ENCODE peak calls at places on chromosome 2, in six cellular contexts. L, V, X, E, U and Y are unnamed samples.

GRCh38 chr2:127508621-127509034 is 17.7 kb downstream of the IWS1 start:
- DNase-seq in L (peak), V (peak), X (peak), E (no peak), U (peak), Y (peak)

GRCh38 chr2:220334871-220335590 is 707.6 kb downstream of the SLC4A3 start:
- DNase-seq in L (no peak), V (no peak), X (no peak), E (no peak), U (no peak), Y (no peak)

GRCh38 chr2:10614940-10615339 is 74.8 kb downstream of the NOL10 start:
- DNase-seq in L (peak), V (peak), X (no peak), E (no peak), U (no peak), Y (no peak)

GRCh38 chr2:132719480-132719879 is 49.5 kb upstream of the LYPD1 start:
- DNase-seq in L (no peak), V (no peak), X (no peak), E (no peak), U (no peak), Y (no peak)

GRCh38 chr2:14661163-14661562 is 28.6 kb downstream of the LRATD1 start:
- DNase-seq in L (no peak), V (no peak), X (no peak), E (no peak), U (no peak), Y (no peak)

GRCh38 chr2:26913599-26914285 is 56.7 kb upstream of the MAPRE3 start:
- DNase-seq in L (no peak), V (peak), X (no peak), E (no peak), U (no peak), Y (no peak)

GRCh38 chr2:149441255-149441654 is 110.9 kb downstream of the LYPD6 start:
- DNase-seq in L (peak), V (peak), X (no peak), E (no peak), U (no peak), Y (no peak)

GRCh38 chr2:1495676-1496393 is 82.6 kb downstream of the TPO start:
- DNase-seq in L (no peak), V (no peak), X (no peak), E (no peak), U (no peak), Y (no peak)

GRCh38 chr2:201978333-201978732 is 55.3 kb upstream of the FZD7 start:
- DNase-seq in L (no peak), V (no peak), X (no peak), E (no peak), U (no peak), Y (no peak)

DNA sequence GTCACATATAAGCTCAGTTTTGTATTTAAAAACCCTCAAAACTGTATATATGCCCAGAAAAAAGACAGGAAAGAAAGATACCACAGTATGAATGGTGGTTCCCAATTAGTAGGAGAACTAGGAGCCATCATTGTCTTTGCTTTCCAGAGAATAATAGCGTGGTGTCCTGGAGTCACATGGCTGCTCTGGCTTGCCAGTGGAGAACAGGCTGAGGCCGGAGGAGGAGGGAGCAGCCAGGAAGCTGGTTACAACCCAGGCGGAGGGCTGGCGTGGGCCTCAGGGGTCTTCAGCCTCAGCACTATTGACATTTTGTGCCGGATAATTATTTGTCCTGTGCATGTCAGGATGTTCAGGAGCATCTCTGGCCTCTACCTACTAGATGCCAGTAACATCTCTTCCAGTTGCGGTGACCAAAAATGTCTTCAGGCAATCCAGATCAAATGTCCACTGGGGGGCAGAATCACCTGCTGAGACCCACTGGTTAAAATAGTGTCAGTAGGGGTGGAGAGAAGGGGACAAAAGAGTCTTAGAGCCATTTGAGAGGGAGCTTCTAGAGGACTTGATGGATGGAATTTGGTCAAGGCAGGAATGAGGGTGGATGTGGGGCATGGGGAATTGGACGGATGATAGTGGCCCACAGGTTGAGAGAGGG is 144.8 kb downstream of the AGAP1 start:
- DNase-seq in L (no peak), V (no peak), X (no peak), E (no peak), U (no peak), Y (no peak)
- H3K4me3 ChIP-seq in L (no peak), V (no peak), X (no peak), E (no peak), U (no peak), Y (no peak)

DNA sequence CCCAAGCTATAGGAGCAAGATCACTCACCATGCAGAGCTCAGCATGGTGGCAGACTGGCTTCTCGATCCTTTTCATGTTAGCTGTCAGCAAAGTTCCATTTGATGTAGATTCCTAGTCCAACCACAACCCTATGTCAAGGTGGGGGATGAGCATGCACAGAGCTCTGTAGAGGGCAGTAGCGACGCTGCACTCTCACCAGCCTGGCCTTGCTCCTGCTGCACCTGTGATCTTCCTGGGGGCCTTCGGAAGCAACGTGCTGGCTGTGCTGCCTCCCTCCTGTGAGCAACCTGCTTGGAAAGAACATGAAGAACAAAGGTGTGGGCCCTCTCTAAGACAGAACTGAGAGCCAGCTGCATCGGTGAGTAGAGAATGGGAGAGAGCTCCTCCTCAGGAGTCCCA is 479.4 kb upstream of the MYT1L start:
- DNase-seq in L (no peak), V (no peak), X (no peak), E (no peak), U (no peak), Y (no peak)
- TF ChIP-seq CTCF in L (no peak), V (no peak), X (no peak), E (no peak), U (no peak), Y (no peak)

DNA sequence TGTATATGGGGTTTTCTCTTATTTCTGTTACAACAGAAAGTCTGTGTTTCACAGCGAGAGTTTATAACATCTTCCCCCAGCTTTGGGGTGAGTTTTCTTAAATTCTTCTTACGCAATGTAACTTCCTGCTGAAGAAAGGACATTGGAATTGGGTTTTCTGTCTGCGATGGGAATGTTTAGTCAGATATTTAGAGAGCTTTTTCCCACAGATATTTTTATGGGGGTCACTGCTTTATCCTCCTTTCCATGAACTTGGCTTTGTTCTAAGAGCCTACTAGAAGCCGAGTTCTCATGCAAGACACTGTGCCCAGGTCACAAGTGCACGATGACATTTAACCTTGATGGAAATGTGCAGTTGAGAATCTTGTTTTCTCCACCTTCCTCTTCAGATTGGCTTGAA is 22.1 kb downstream of the B3GNT2 start:
- DNase-seq in L (no peak), V (peak), X (peak), E (no peak), U (peak), Y (no peak)
- H3K4me3 ChIP-seq in L (no peak), V (no peak), X (no peak), E (no peak), U (no peak), Y (no peak)

GRCh38 chr2:234537929-234538328 is 41.0 kb upstream of the ARL4C start:
- DNase-seq in L (no peak), V (no peak), X (no peak), E (no peak), U (no peak), Y (no peak)
- TF ChIP-seq CTCF in L (no peak), V (no peak), X (no peak), E (no peak), U (no peak), Y (no peak)